ENCODE peak calls at places on chromosome 17, in six cellular contexts. J is A549, W is K562, Q is endothelial cell of umbilical vein, M is GM12878, C is HepG2. H is an unnamed sample.

GRCh38 chr17:31544186-31544585 is 152.7 kb downstream of the RAB11FIP4 start:
- DNase-seq in Q (no peak), M (no peak), C (no peak), W (no peak), J (no peak), H (no peak)

GRCh38 chr17:37067555-37068111 is 118.9 kb downstream of the AATF start:
- DNase-seq in C (peak; percentile 65), W (no peak), J (peak; percentile 91), Q (peak; percentile 72), M (no peak), H (no peak)

GRCh38 chr17:41810659-41811548 is 845 bp downstream of the P3H4 start:
- DNase-seq in J (no peak), C (no peak), M (no peak), Q (no peak), W (peak; percentile 28), H (no peak)

GRCh38 chr17:59746849-59747445 is 39.5 kb downstream of the VMP1 start:
- DNase-seq in J (peak; percentile 46), C (peak; percentile 62), Q (peak; percentile 68), M (no peak), W (no peak), H (peak; percentile 62)

GRCh38 chr17:37701424-37702020 is 43.3 kb downstream of the HNF1B start:
- DNase-seq in C (no peak), W (peak; percentile 56), M (peak; percentile 16), Q (peak; percentile 27), J (peak; percentile 75), H (peak; percentile 55)

GRCh38 chr17:31564291-31564690 is 172.8 kb downstream of the RAB11FIP4 start:
- DNase-seq in Q (no peak), W (no peak), M (no peak), J (no peak), C (no peak), H (no peak)

GRCh38 chr17:32283745-32284207 is 18.1 kb downstream of the RHBDL3 start:
- DNase-seq in W (peak; percentile 63), Q (no peak), J (no peak), M (no peak), C (no peak), H (peak; percentile 75)

GRCh38 chr17:9052921-9053320 is 31.6 kb downstream of the NTN1 start:
- DNase-seq in C (no peak), M (no peak), J (no peak), Q (no peak), W (no peak), H (no peak)

GRCh38 chr17:38907930-38908675 is 17.3 kb upstream of the LASP1NB start:
- DNase-seq in W (no peak), C (no peak), Q (no peak), J (no peak), M (no peak), H (no peak)

GRCh38 chr17:77327181-77327565 is 186.4 kb downstream of the SEC14L1 start:
- DNase-seq in W (no peak), C (no peak), Q (no peak), J (no peak), M (no peak), H (no peak)

GRCh38 chr17:9237053-9237410 is 215.7 kb downstream of the NTN1 start:
- DNase-seq in W (no peak), M (no peak), J (no peak), Q (no peak), C (no peak), H (no peak)

GRCh38 chr17:38864636-38865398 is 5.0 kb upstream of the LASP1 start:
- DNase-seq in C (peak; percentile 66), M (no peak), Q (peak; percentile 34), J (no peak), W (no peak), H (no peak)

GRCh38 chr17:45307290-45308015 is 9.4 kb downstream of the MAP3K14 start:
- DNase-seq in C (no peak), Q (peak; percentile 88), M (peak; percentile 90), W (no peak), J (no peak), H (peak; percentile 77)

GRCh38 chr17:82023447-82024241 is 539 bp downstream of the LRRC45 start:
- DNase-seq in Q (no peak), C (no peak), J (peak; percentile 39), W (no peak), M (no peak), H (peak; percentile 69)

GRCh38 chr17:30570596-30571265 is 93.5 kb downstream of the GOSR1 start:
- DNase-seq in J (no peak), W (no peak), Q (no peak), M (no peak), C (no peak), H (no peak)

GRCh38 chr17:37300683-37301082 is 75.1 kb upstream of the C17orf78 start:
- DNase-seq in M (no peak), J (no peak), Q (no peak), W (no peak), C (no peak), H (no peak)

GRCh38 chr17:5971969-5972368 is 98.2 kb upstream of the WSCD1 start:
- DNase-seq in C (peak; percentile 29), W (no peak), J (no peak), M (no peak), Q (no peak), H (no peak)

GRCh38 chr17:78822552-78822951 is 18.1 kb downstream of the USP36 start:
- DNase-seq in J (no peak), Q (no peak), M (no peak), W (no peak), C (no peak), H (no peak)

GRCh38 chr17:49290690-49291326 is 60.2 kb upstream of the PHOSPHO1 start:
- DNase-seq in J (peak; percentile 62), M (no peak), W (peak; percentile 51), Q (peak; percentile 65), C (peak; percentile 28), H (peak; percentile 43)

GRCh38 chr17:28334666-28335200 is 539 bp downstream of the IFT20 start:
- DNase-seq in Q (no peak), J (no peak), W (no peak), C (no peak), M (no peak), H (no peak)

GRCh38 chr17:63840591-63841349 is 1.7 kb downstream of the SMARCD2 start:
- DNase-seq in Q (no peak), C (no peak), M (no peak), W (no peak), J (no peak), H (no peak)

GRCh38 chr17:75147878-75148546 is 6.3 kb downstream of the JPT1 start:
- DNase-seq in W (no peak), J (no peak), Q (no peak), C (no peak), M (no peak), H (no peak)
- TF ChIP-seq POLR2A in W (no peak), J (no peak), Q (no peak), C (no peak), M (no peak), H (no peak)

GRCh38 chr17:16327018-16327417 is 26.3 kb downstream of the CENPV start:
- DNase-seq in W (no peak), C (no peak), J (no peak), Q (no peak), M (no peak), H (no peak)

GRCh38 chr17:16325964-16326363 is 27.3 kb downstream of the CENPV start:
- DNase-seq in C (no peak), W (no peak), M (no peak), Q (no peak), J (no peak), H (no peak)

GRCh38 chr17:16328997-16329396 is 24.3 kb downstream of the CENPV start:
- DNase-seq in M (no peak), W (no peak), C (no peak), Q (peak; percentile 6), J (peak; percentile 63), H (no peak)
- TF ChIP-seq CTCF in M (no peak), W (no peak), C (no peak), Q (peak; percentile 17), J (no peak), H (no peak)

GRCh38 chr17:57284583-57284982 is 28.3 kb downstream of the MSI2 start:
- DNase-seq in C (no peak), J (no peak), W (peak; percentile 50), M (no peak), Q (no peak), H (peak; percentile 22)
- TF ChIP-seq MYC in C (no peak), J (no peak), W (no peak), M (no peak), Q (no peak), H (no peak)

DNA sequence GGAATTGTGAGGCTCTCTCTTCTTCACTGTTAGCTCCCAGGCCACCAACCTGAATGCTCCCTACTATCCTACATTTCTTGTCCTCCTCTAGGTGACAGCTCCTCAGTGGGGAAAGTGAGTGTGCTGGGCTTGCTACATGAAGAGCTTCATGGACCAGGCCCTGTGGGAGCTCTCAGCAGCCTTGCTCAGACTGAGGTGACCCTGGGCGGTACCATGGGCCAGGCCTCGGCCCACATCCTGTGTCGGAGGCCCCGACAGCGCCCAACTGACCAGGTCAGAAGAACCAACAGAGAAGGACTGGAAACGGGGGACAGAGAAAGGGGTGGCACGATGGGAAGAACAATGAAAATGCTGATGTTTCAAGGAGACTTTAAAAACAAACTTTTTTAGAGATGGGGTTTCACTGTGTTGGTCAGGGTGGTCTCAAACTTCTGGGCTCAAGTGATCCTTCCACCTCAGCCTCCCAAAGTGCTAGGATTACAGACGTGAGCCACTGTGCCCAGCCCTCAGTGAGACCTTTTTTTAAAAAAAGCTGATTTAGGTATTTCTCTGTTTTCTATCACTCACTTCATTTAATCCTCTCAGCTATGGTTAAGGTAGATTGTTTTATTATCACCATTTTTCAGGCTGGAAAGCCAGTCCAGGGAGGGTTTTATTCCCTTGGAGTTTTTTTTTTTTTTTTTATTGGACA is 4.9 kb downstream of the ELP5 start:
- DNase-seq in W (no peak), C (no peak), M (no peak), Q (no peak), J (no peak), H (no peak)
- TF ChIP-seq POLR2A in W (no peak), C (no peak), M (no peak), Q (no peak), J (no peak), H (no peak)

GRCh38 chr17:2368383-2368782 is 31.1 kb downstream of the SGSM2 start:
- DNase-seq in Q (no peak), M (no peak), W (no peak), J (no peak), C (no peak), H (no peak)

GRCh38 chr17:2369039-2369438 is 31.7 kb downstream of the SGSM2 start:
- DNase-seq in W (no peak), C (no peak), M (no peak), Q (no peak), J (no peak), H (no peak)

GRCh38 chr17:2364132-2365116 is 27.1 kb downstream of the SGSM2 start:
- DNase-seq in W (no peak), Q (no peak), J (no peak), C (no peak), M (no peak), H (no peak)

GRCh38 chr17:2365132-2365531 is 27.8 kb downstream of the SGSM2 start:
- DNase-seq in M (no peak), W (no peak), C (no peak), Q (no peak), J (no peak), H (no peak)

GRCh38 chr17:2366747-2367494 is 29.6 kb downstream of the SGSM2 start:
- DNase-seq in J (peak; percentile 31), Q (no peak), M (no peak), C (no peak), W (peak; percentile 32), H (no peak)
- TF ChIP-seq CTCF in J (peak; percentile 43), Q (no peak), M (no peak), C (peak; percentile 12), W (peak; percentile 43), H (no peak)

GRCh38 chr17:40500709-40501108 is 714 bp downstream of the TNS4 start:
- DNase-seq in J (no peak), C (no peak), Q (no peak), W (no peak), M (no peak), H (no peak)
- TF ChIP-seq MYC in J (no peak), C (no peak), Q (no peak), W (no peak), M (no peak), H (no peak)